ENCODE peak calls at places on chromosomes 5 and 9, in six cellular contexts. S is DMS153; F is body of pancreas; U is HFFc6; H is stimulated activated CD4-positive, alpha-beta T cell treated with anti-CD3 and anti-CD28 coated beads, Interleukin-2, amount 100 ng/mL, for 48 hours; K is LoVo. L is an unnamed sample.

GRCh38 chr5:132492386-132492785 is 1.8 kb upstream of the IRF1 start:
- DNase-seq in S (no peak), F (no peak), U (no peak), H (no peak), K (no peak), L (no peak)

GRCh38 chr9:136534396-136534795 is 11.5 kb downstream of the NOTCH1 start:
- DNase-seq in S (no peak), F (no peak), U (no peak), H (no peak), K (no peak), L (no peak)

GRCh38 chr9:123425261-123425821 is 69.3 kb downstream of the CRB2 start:
- DNase-seq in S (no peak), F (no peak), U (no peak), H (no peak), K (no peak), L (no peak)

GRCh38 chr9:94705162-94705712 is 21.3 kb upstream of the AOPEP start:
- DNase-seq in S (no peak), F (no peak), U (no peak), H (no peak), K (no peak), L (no peak)

GRCh38 chr5:98110270-98110669 is 663.2 kb upstream of the RGMB start:
- DNase-seq in S (no peak), F (no peak), U (peak), H (no peak), K (no peak), L (no peak)

GRCh38 chr9:84851935-84852585 is 182.5 kb downstream of the NTRK2 start:
- DNase-seq in S (peak), F (peak), U (peak), H (no peak), K (peak), L (peak)

GRCh38 chr5:156432830-156433105 is 105.8 kb downstream of the SGCD start:
- DNase-seq in S (no peak), F (no peak), U (no peak), H (no peak), K (no peak), L (no peak)

GRCh38 chr5:33300209-33300742 is 140.5 kb upstream of the TARS1 start:
- DNase-seq in S (no peak), F (no peak), U (no peak), H (peak), K (no peak), L (no peak)

GRCh38 chr5:79512692-79513518 is 1.0 kb downstream of the HOMER1 start:
- DNase-seq in S (no peak), F (no peak), U (peak), H (no peak), K (peak), L (no peak)

GRCh38 chr5:79109527-79110492 is 1.8 kb upstream of the BHMT start:
- DNase-seq in S (no peak), F (peak), U (no peak), H (peak), K (peak), L (peak)

GRCh38 chr5:147245381-147246055 is 10.7 kb downstream of the STK32A start:
- DNase-seq in S (no peak), F (no peak), U (no peak), H (no peak), K (no peak), L (no peak)

GRCh38 chr9:132541966-132542830 is 40.2 kb upstream of the BARHL1 start:
- DNase-seq in S (no peak), F (no peak), U (no peak), H (no peak), K (no peak), L (no peak)

GRCh38 chr5:168219515-168220410 is 71.7 kb upstream of the WWC1 start:
- DNase-seq in S (peak), F (peak), U (peak), H (peak), K (peak), L (peak)

GRCh38 chr9:6739218-6739617 is 18.6 kb upstream of the KDM4C start:
- DNase-seq in S (no peak), F (no peak), U (peak), H (no peak), K (peak), L (peak)

GRCh38 chr5:170159947-170160346 is 54.2 kb downstream of the FOXI1 start:
- DNase-seq in S (no peak), F (no peak), U (no peak), H (no peak), K (no peak), L (no peak)

GRCh38 chr5:82425591-82425990 is 147.4 kb upstream of the RPS23 start:
- DNase-seq in S (no peak), F (no peak), U (no peak), H (no peak), K (no peak), L (no peak)

GRCh38 chr5:30183736-30184135 is 1009.8 kb upstream of the CDH6 start:
- DNase-seq in S (no peak), F (no peak), U (no peak), H (no peak), K (no peak), L (no peak)

GRCh38 chr9:17871213-17871890 is 292.5 kb downstream of the SH3GL2 start:
- DNase-seq in S (no peak), F (no peak), U (no peak), H (no peak), K (no peak), L (no peak)

GRCh38 chr9:88747768-88748167 is 212.8 kb downstream of the NXNL2 start:
- DNase-seq in S (no peak), F (peak), U (peak), H (no peak), K (peak), L (peak)

GRCh38 chr9:117957267-117957666 is 253.1 kb downstream of the TLR4 start:
- DNase-seq in S (peak), F (no peak), U (no peak), H (no peak), K (no peak), L (no peak)

GRCh38 chr5:67305913-67306710 is 109.5 kb upstream of the CD180 start:
- DNase-seq in S (no peak), F (no peak), U (no peak), H (no peak), K (no peak), L (no peak)

GRCh38 chr5:66974256-66974655 is 222.3 kb downstream of the CD180 start:
- DNase-seq in S (no peak), F (no peak), U (peak), H (no peak), K (no peak), L (no peak)

GRCh38 chr5:84379749-84380148 is 4.9 kb downstream of the EDIL3 start:
- DNase-seq in S (no peak), F (no peak), U (no peak), H (no peak), K (no peak), L (no peak)

GRCh38 chr5:83475540-83476469 is 4.3 kb downstream of the VCAN start:
- DNase-seq in S (no peak), F (no peak), U (peak), H (no peak), K (no peak), L (no peak)